ENCODE peak calls at places on chromosomes 1 and 21, in seven cellular contexts. H, B, Z, E, I, P and N are unnamed samples.
A peak's percentile ranks its signal among the peaks of the same experiment; 100 is the strongest.

GRCh38 chr1:46533179-46533864 is 18.1 kb downstream of the KNCN start:
- DNase-seq in H (no peak), B (no peak), Z (no peak), E (no peak), I (no peak), P (peak; percentile 64), N (no peak)

GRCh38 chr21:38958940-38959685 is 153.4 kb downstream of the ETS2 start:
- DNase-seq in H (peak; percentile 56), B (peak; percentile 55), Z (no peak), E (peak; percentile 69), I (peak; percentile 97), P (peak; percentile 71), N (peak; percentile 50)

GRCh38 chr21:16079830-16080229 is 350.0 kb downstream of the USP25 start:
- DNase-seq in H (peak; percentile 37), B (no peak), Z (no peak), E (no peak), I (no peak), P (peak; percentile 38), N (no peak)

GRCh38 chr21:29232601-29233541 is 65.9 kb upstream of the BACH1 start:
- DNase-seq in H (peak; percentile 67), B (peak; percentile 74), Z (no peak), E (peak; percentile 63), I (peak; percentile 73), P (peak; percentile 32), N (peak; percentile 94)

GRCh38 chr1:9613625-9614299 is 25.1 kb downstream of the TMEM201 start:
- DNase-seq in H (no peak), B (no peak), Z (no peak), E (no peak), I (no peak), P (no peak), N (no peak)

GRCh38 chr1:19023787-19024186 is 67.3 kb upstream of the IFFO2 start:
- DNase-seq in H (no peak), B (no peak), Z (no peak), E (no peak), I (no peak), P (no peak), N (no peak)

GRCh38 chr1:107076846-107077245 is 20.4 kb downstream of the PRMT6 start:
- DNase-seq in H (peak; percentile 85), B (peak; percentile 72), Z (no peak), E (peak; percentile 85), I (peak; percentile 40), P (no peak), N (peak; percentile 57)

GRCh38 chr1:167617100-167617949 is 12.7 kb upstream of the RCSD1 start:
- DNase-seq in H (peak; percentile 16), B (no peak), Z (no peak), E (no peak), I (peak; percentile 91), P (no peak), N (peak; percentile 60)

GRCh38 chr1:199161766-199162303 is 523.0 kb downstream of the PTPRC start:
- DNase-seq in H (no peak), B (no peak), Z (no peak), E (no peak), I (no peak), P (no peak), N (no peak)

GRCh38 chr1:185912504-185912903 is 178.3 kb downstream of the HMCN1 start:
- DNase-seq in H (no peak), B (no peak), Z (no peak), E (no peak), I (no peak), P (no peak), N (no peak)

GRCh38 chr1:31643976-31644559 is 608 bp downstream of the PEF1 start:
- DNase-seq in H (no peak), B (no peak), Z (no peak), E (no peak), I (no peak), P (no peak), N (no peak)

GRCh38 chr1:234262754-234263105 is 110.5 kb upstream of the COA6 start:
- DNase-seq in H (peak; percentile 24), B (no peak), Z (no peak), E (no peak), I (no peak), P (no peak), N (no peak)

GRCh38 chr1:53710584-53710983 is 28.4 kb downstream of the GLIS1 start:
- DNase-seq in H (no peak), B (no peak), Z (no peak), E (no peak), I (no peak), P (no peak), N (no peak)

GRCh38 chr1:110383311-110383990 is 7.4 kb downstream of the SLC16A4 start:
- DNase-seq in H (no peak), B (no peak), Z (no peak), E (no peak), I (peak; percentile 27), P (no peak), N (no peak)

GRCh38 chr1:92711473-92712165 is 73.3 kb downstream of the EVI5 start:
- DNase-seq in H (no peak), B (no peak), Z (no peak), E (no peak), I (no peak), P (peak; percentile 7), N (no peak)

GRCh38 chr1:43258370-43258769 is 11.4 kb upstream of the TMEM125 start:
- DNase-seq in H (no peak), B (no peak), Z (no peak), E (no peak), I (no peak), P (no peak), N (no peak)

GRCh38 chr1:44294588-44295007 is 60.5 kb downstream of the ERI3 start:
- DNase-seq in H (peak; percentile 75), B (peak; percentile 86), Z (no peak), E (peak; percentile 97), I (no peak), P (peak; percentile 36), N (peak; percentile 32)

GRCh38 chr1:176602388-176603004 is 139.5 kb downstream of the PAPPA2 start:
- DNase-seq in H (no peak), B (no peak), Z (no peak), E (no peak), I (no peak), P (peak; percentile 22), N (no peak)

GRCh38 chr21:45055861-45056260 is 18.5 kb upstream of the ADARB1 start:
- DNase-seq in H (no peak), B (no peak), Z (no peak), E (no peak), I (peak; percentile 66), P (no peak), N (no peak)

GRCh38 chr21:37233551-37234146 is 33.5 kb downstream of the VPS26C start:
- DNase-seq in H (no peak), B (no peak), Z (no peak), E (no peak), I (no peak), P (no peak), N (no peak)

GRCh38 chr1:227257964-227258363 is 60.3 kb downstream of the CDC42BPA start:
- DNase-seq in H (no peak), B (no peak), Z (no peak), E (no peak), I (no peak), P (no peak), N (no peak)